ENCODE peak calls at places on chromosomes 13 and 19, in nine cellular contexts. C is A549; B is fibroblast of lung; S is heart left ventricle; Q is cardiac fibroblast; H is CD8-positive, alpha-beta T cell; U is cardiac muscle cell; Y is effector memory CD4-positive, alpha-beta T cell; R is pancreas. W is an unnamed sample.

GRCh38 chr13:23808803-23809202 is 80.4 kb downstream of the MIPEP start:
- DNase-seq in S (no peak), H (no peak), C (no peak), U (no peak), Y (no peak), B (no peak), Q (no peak), R (no peak), W (no peak)

GRCh38 chr13:67258482-67258881 is 28.3 kb upstream of the PCDH9 start:
- DNase-seq in S (no peak), B (no peak), H (no peak), R (no peak), Q (peak), Y (no peak), C (no peak), U (no peak), W (no peak)

GRCh38 chr19:40650749-40651305 is 39.6 kb downstream of the NUMBL start:
- DNase-seq in Q (peak), H (no peak), C (no peak), Y (no peak), S (no peak), R (no peak), U (no peak), B (peak), W (no peak)

GRCh38 chr19:1992759-1993260 is 22.7 kb downstream of the BTBD2 start:
- DNase-seq in U (no peak), C (no peak), B (no peak), H (no peak), S (no peak), R (no peak), Q (no peak), Y (no peak), W (no peak)

GRCh38 chr19:920051-920857 is 3.1 kb downstream of the KISS1R start:
- DNase-seq in S (no peak), C (no peak), U (peak), Y (peak), Q (peak), R (peak), H (peak), B (no peak), W (peak)

GRCh38 chr13:61765940-61766666 is 350.5 kb upstream of the PCDH20 start:
- DNase-seq in R (peak), H (no peak), Q (no peak), B (no peak), C (no peak), Y (no peak), S (no peak), U (no peak), W (no peak)

GRCh38 chr19:16998635-16999194 is 27.9 kb downstream of the CPAMD8 start:
- DNase-seq in B (no peak), Y (no peak), H (no peak), C (no peak), Q (no peak), S (no peak), U (no peak), R (no peak), W (no peak)

GRCh38 chr13:110511509-110512181 is 49.9 kb downstream of the RAB20 start:
- DNase-seq in C (no peak), Y (no peak), R (no peak), B (no peak), S (no peak), H (no peak), U (no peak), Q (no peak), W (no peak)

GRCh38 chr13:51814825-51815650 is 11.1 kb upstream of the DHRS12 start:
- DNase-seq in Q (peak), B (peak), R (peak), U (peak), H (peak), S (peak), Y (peak), C (peak), W (peak)

GRCh38 chr13:48249018-48249417 is 16.0 kb downstream of the ITM2B start:
- DNase-seq in B (no peak), Q (no peak), R (no peak), H (no peak), U (no peak), C (no peak), S (no peak), Y (no peak), W (no peak)

GRCh38 chr19:2478756-2479555 is 3.0 kb downstream of the GADD45B start:
- DNase-seq in U (no peak), H (peak), Q (peak), C (no peak), R (peak), Y (peak), S (peak), B (peak), W (no peak)

GRCh38 chr19:42091300-42092266 is 15.6 kb downstream of the ZNF574 start:
- DNase-seq in U (peak), Y (no peak), B (no peak), C (no peak), S (no peak), H (no peak), Q (peak), R (no peak), W (no peak)

GRCh38 chr13:26247011-26247410 is 6.9 kb upstream of the CDK8 start:
- DNase-seq in S (no peak), C (no peak), Q (no peak), R (no peak), U (no peak), Y (no peak), B (no peak), H (no peak), W (no peak)

GRCh38 chr13:51803422-51804294 is at the start of gene DHRS12:
- DNase-seq in H (peak), B (peak), S (peak), Y (peak), U (peak), R (peak), Q (peak), C (peak), W (peak)

GRCh38 chr13:105363747-105364177 is 1171.7 kb downstream of the EFNB2 start:
- DNase-seq in Y (no peak), S (no peak), R (no peak), U (no peak), C (no peak), Q (no peak), H (no peak), B (no peak), W (peak)

GRCh38 chr19:32498641-32499200 is 82.3 kb upstream of the PDCD5 start:
- DNase-seq in Q (no peak), S (no peak), Y (no peak), R (no peak), H (peak), B (peak), U (no peak), C (no peak), W (peak)

GRCh38 chr19:7444042-7444441 is 44.8 kb downstream of the PEX11G start:
- DNase-seq in H (no peak), B (no peak), U (no peak), Q (no peak), R (no peak), Y (no peak), C (no peak), S (no peak), W (no peak)

GRCh38 chr19:42254850-42255765 is at the start of gene ERF:
- DNase-seq in Q (peak), B (peak), H (peak), U (peak), C (peak), S (peak), Y (peak), R (peak), W (peak)

GRCh38 chr13:61170791-61171330 is 244.8 kb downstream of the PCDH20 start:
- DNase-seq in U (no peak), H (no peak), B (no peak), Q (no peak), C (no peak), R (no peak), S (no peak), Y (no peak), W (no peak)

GRCh38 chr19:8161135-8161646 is 11.8 kb upstream of the FBN3 start:
- DNase-seq in Q (peak), C (no peak), H (no peak), R (peak), S (no peak), B (peak), Y (no peak), U (peak), W (peak)

GRCh38 chr13:45206340-45206739 is 5.5 kb upstream of the KCTD4 start:
- DNase-seq in Q (peak), U (no peak), B (peak), Y (no peak), S (no peak), R (no peak), C (peak), H (no peak), W (no peak)

GRCh38 chr13:73782781-73783180 is 351.4 kb downstream of the KLF12 start:
- DNase-seq in S (no peak), U (no peak), C (no peak), Y (no peak), R (no peak), H (no peak), Q (no peak), B (peak), W (no peak)

GRCh38 chr13:94664889-94665288 is 47.5 kb downstream of the SOX21 start:
- DNase-seq in Y (no peak), R (no peak), B (no peak), S (no peak), H (no peak), U (no peak), Q (no peak), C (no peak), W (no peak)

GRCh38 chr19:42150940-42151339 is 18.7 kb upstream of the POU2F2 start:
- DNase-seq in U (no peak), R (no peak), Y (no peak), H (no peak), Q (no peak), S (no peak), B (no peak), C (no peak), W (no peak)

GRCh38 chr13:66405908-66406802 is 824.0 kb downstream of the PCDH9 start:
- DNase-seq in U (no peak), R (no peak), Y (no peak), C (no peak), S (no peak), H (no peak), B (peak), Q (peak), W (no peak)

GRCh38 chr19:19053508-19054314 is 10.1 kb upstream of the SLC25A42 start:
- DNase-seq in Q (peak), Y (peak), R (peak), S (peak), C (peak), B (no peak), H (peak), U (peak), W (no peak)

GRCh38 chr13:36148436-36148835 is 17.3 kb upstream of the DCLK1 start:
- DNase-seq in R (no peak), C (no peak), Y (no peak), B (peak), U (no peak), H (no peak), S (no peak), Q (no peak), W (no peak)

GRCh38 chr19:50723069-50723468 is at the start of gene CLEC11A:
- DNase-seq in S (peak), B (no peak), U (no peak), C (no peak), Y (no peak), R (no peak), H (no peak), Q (peak), W (peak)
- H3K4me3 ChIP-seq in S (peak), B (peak), U (peak), C (peak), Y (peak), R (peak), H (peak), Q (peak), W (peak)

DNA sequence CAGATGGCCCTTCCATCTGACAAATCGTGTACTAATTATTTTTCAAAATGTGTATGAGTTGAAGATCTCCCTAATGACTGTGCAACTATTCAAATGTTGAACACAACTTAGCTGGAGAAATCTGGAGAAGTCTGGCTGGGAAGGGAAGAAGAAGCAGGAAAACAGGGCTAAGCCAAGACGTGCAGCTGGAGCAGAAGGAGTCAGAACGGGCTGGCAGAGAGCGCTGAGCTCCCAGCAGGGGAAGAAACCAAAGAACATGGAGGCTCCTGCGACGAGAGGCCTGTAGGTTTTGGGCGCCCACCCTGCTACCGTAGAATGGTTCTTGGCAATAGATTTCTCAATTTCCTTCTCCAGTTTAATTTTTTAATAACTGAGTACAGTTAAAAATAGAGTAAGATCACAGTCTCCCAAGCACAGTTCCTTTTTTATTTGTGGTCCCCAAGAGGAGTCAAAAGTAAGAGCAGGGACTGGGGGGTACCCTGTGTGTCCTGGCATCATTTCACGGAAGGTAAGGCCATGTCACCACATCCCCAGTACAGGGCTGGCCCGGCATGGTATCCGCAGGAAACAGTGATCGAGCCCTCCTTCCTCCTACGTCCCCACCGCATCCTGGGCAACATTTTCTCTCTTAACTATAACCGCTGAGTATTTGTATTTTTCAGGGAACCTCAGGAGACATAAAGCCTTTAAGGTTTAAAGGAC is 13.4 kb upstream of the LATS2 start:
- DNase-seq in B (no peak), U (no peak), S (peak), H (peak), Q (peak), C (no peak), Y (no peak), R (no peak), W (no peak)
- H3K4me3 ChIP-seq in B (no peak), U (no peak), S (peak), H (peak), Q (no peak), C (no peak), Y (peak), R (no peak), W (no peak)

GRCh38 chr19:55353356-55353802 is 1.1 kb downstream of the COX6B2 start:
- DNase-seq in S (no peak), Q (no peak), U (no peak), Y (no peak), C (no peak), H (no peak), B (no peak), R (no peak), W (no peak)
- H3K4me3 ChIP-seq in S (peak), Q (peak), U (peak), Y (peak), C (peak), H (peak), B (peak), R (peak), W (peak)

GRCh38 chr19:52028027-52028779 is at the start of gene ZNF614:
- DNase-seq in H (peak), Q (peak), B (peak), Y (peak), S (peak), U (peak), C (peak), R (peak), W (peak)
- H3K4me3 ChIP-seq in H (peak), Q (peak), B (peak), Y (peak), S (peak), U (peak), C (peak), R (peak), W (peak)

W was measured in Jurkat, Clone E6-1.